ENCODE peak calls at places on chromosomes 6 and 20, in four cellular contexts. One of them, this sample, is unnamed.

GRCh38 chr6:170439366-170440351 is 113.4 kb downstream of the PSMB1 start:
- DNase-seq in GM12878: no peak
- DNase-seq in K562: no peak
- DNase-seq in HepG2: no peak
- DNase-seq in this sample: no peak

GRCh38 chr20:50120935-50121693 is 8.2 kb upstream of the UBE2V1 start:
- DNase-seq in K562: no peak
- DNase-seq in GM12878: no peak
- DNase-seq in HepG2: peak; percentile 84
- DNase-seq in this sample: peak; percentile 70

GRCh38 chr20:16580127-16580526 is 6.9 kb upstream of the KIF16B start:
- DNase-seq in K562: no peak
- DNase-seq in HepG2: no peak
- DNase-seq in GM12878: no peak
- DNase-seq in this sample: no peak

GRCh38 chr6:31723245-31723979 is at the start of gene MPIG6B:
- DNase-seq in K562: no peak
- DNase-seq in HepG2: no peak
- DNase-seq in GM12878: no peak
- DNase-seq in this sample: no peak

GRCh38 chr6:5746392-5747140 is 260.2 kb downstream of the NRN1 start:
- DNase-seq in HepG2: no peak
- DNase-seq in K562: peak; percentile 41
- DNase-seq in GM12878: no peak
- DNase-seq in this sample: peak; percentile 66

GRCh38 chr6:31878761-31879542 is at the start of gene SLC44A4:
- DNase-seq in HepG2: no peak
- DNase-seq in K562: no peak
- DNase-seq in GM12878: no peak
- DNase-seq in this sample: peak; percentile 52

GRCh38 chr20:57881466-57882405 is 171.9 kb upstream of the PMEPA1 start:
- DNase-seq in GM12878: no peak
- DNase-seq in HepG2: no peak
- DNase-seq in K562: no peak
- DNase-seq in this sample: no peak

GRCh38 chr20:46089076-46089337 is 755 bp downstream of the NCOA5 start:
- DNase-seq in GM12878: no peak
- DNase-seq in K562: no peak
- DNase-seq in HepG2: peak; percentile 15
- DNase-seq in this sample: no peak

GRCh38 chr6:148370171-148370570 is 27.5 kb downstream of the SASH1 start:
- DNase-seq in GM12878: no peak
- DNase-seq in HepG2: no peak
- DNase-seq in K562: no peak
- DNase-seq in this sample: no peak

GRCh38 chr6:30006170-30007131 is 54.6 kb upstream of the POLR1H start:
- DNase-seq in HepG2: no peak
- DNase-seq in K562: no peak
- DNase-seq in GM12878: no peak
- DNase-seq in this sample: peak; percentile 32

GRCh38 chr6:73225396-73225795 is at the start of gene KHDC1L:
- DNase-seq in GM12878: no peak
- DNase-seq in HepG2: no peak
- DNase-seq in K562: no peak
- DNase-seq in this sample: no peak

GRCh38 chr6:138692978-138693909 is 80.3 kb upstream of the CCDC28A start:
- DNase-seq in K562: peak; percentile 52
- DNase-seq in GM12878: no peak
- DNase-seq in HepG2: peak; percentile 54
- DNase-seq in this sample: peak; percentile 83

GRCh38 chr6:88730602-88731001 is 232.8 kb downstream of the RNGTT start:
- DNase-seq in GM12878: no peak
- DNase-seq in HepG2: no peak
- DNase-seq in K562: no peak
- DNase-seq in this sample: peak; percentile 32

GRCh38 chr6:134551245-134551960 is 233.5 kb upstream of the SGK1 start:
- DNase-seq in HepG2: no peak
- DNase-seq in GM12878: no peak
- DNase-seq in K562: no peak
- DNase-seq in this sample: no peak

GRCh38 chr6:163284151-163284550 is 130.4 kb upstream of the QKI start:
- DNase-seq in HepG2: no peak
- DNase-seq in K562: no peak
- DNase-seq in GM12878: no peak
- DNase-seq in this sample: no peak

GRCh38 chr20:21512634-21513180 is 1.2 kb downstream of the NKX2-2 start:
- DNase-seq in K562: no peak
- DNase-seq in GM12878: no peak
- DNase-seq in HepG2: no peak
- DNase-seq in this sample: no peak

GRCh38 chr6:45965007-45965406 is 50.7 kb downstream of the CLIC5 start:
- DNase-seq in K562: no peak
- DNase-seq in HepG2: no peak
- DNase-seq in GM12878: no peak
- DNase-seq in this sample: no peak

GRCh38 chr20:49167811-49168507 is 20.2 kb downstream of the STAU1 start:
- DNase-seq in GM12878: no peak
- DNase-seq in K562: no peak
- DNase-seq in HepG2: no peak
- DNase-seq in this sample: no peak

GRCh38 chr6:111623046-111623718 is 17.5 kb upstream of the TRAF3IP2 start:
- DNase-seq in GM12878: no peak
- DNase-seq in HepG2: no peak
- DNase-seq in K562: no peak
- DNase-seq in this sample: no peak

GRCh38 chr6:21722488-21722887 is 128.9 kb downstream of the SOX4 start:
- DNase-seq in GM12878: no peak
- DNase-seq in K562: no peak
- DNase-seq in HepG2: no peak
- DNase-seq in this sample: peak; percentile 59

GRCh38 chr20:537983-538382 is 5.6 kb downstream of the CSNK2A1 start:
- DNase-seq in K562: no peak
- DNase-seq in HepG2: no peak
- DNase-seq in GM12878: no peak
- DNase-seq in this sample: no peak

GRCh38 chr6:89111933-89112332 is 5.9 kb downstream of the SRSF12 start:
- DNase-seq in GM12878: no peak
- DNase-seq in HepG2: no peak
- DNase-seq in K562: no peak
- DNase-seq in this sample: no peak

GRCh38 chr6:3727593-3728108 is 23.9 kb downstream of the PXDC1 start:
- DNase-seq in HepG2: no peak
- DNase-seq in K562: no peak
- DNase-seq in GM12878: no peak
- DNase-seq in this sample: no peak

GRCh38 chr6:167993831-167994230 is 3.6 kb upstream of the KIF25 start:
- DNase-seq in GM12878: no peak
- DNase-seq in HepG2: no peak
- DNase-seq in K562: no peak
- DNase-seq in this sample: no peak

GRCh38 chr20:49821381-49821780 is 8.8 kb downstream of the SLC9A8 start:
- DNase-seq in GM12878: no peak
- DNase-seq in HepG2: no peak
- DNase-seq in K562: no peak
- DNase-seq in this sample: no peak

GRCh38 chr6:151765444-151765886 is 42.0 kb upstream of the ESR1 start:
- DNase-seq in HepG2: peak; percentile 79
- DNase-seq in GM12878: no peak
- DNase-seq in K562: peak; percentile 63
- DNase-seq in this sample: peak; percentile 20

GRCh38 chr6:159758031-159759001 is 3.5 kb upstream of the ACAT2 start:
- DNase-seq in GM12878: no peak
- DNase-seq in K562: peak; percentile 16
- DNase-seq in HepG2: peak; percentile 68
- DNase-seq in this sample: no peak

GRCh38 chr20:18702736-18703135 is 110.8 kb upstream of the SCP2D1 start:
- DNase-seq in GM12878: no peak
- DNase-seq in K562: no peak
- DNase-seq in HepG2: no peak
- DNase-seq in this sample: no peak

GRCh38 chr20:24782801-24783630 is 166.1 kb upstream of the CST7 start:
- DNase-seq in HepG2: peak; percentile 24
- DNase-seq in GM12878: no peak
- DNase-seq in K562: peak; percentile 12
- DNase-seq in this sample: peak; percentile 45

GRCh38 chr6:151763938-151764680 is 43.4 kb upstream of the ESR1 start:
- DNase-seq in GM12878: no peak
- DNase-seq in HepG2: peak; percentile 46
- DNase-seq in K562: peak; percentile 60
- DNase-seq in this sample: peak; percentile 97

GRCh38 chr6:6560909-6561308 is 27.6 kb upstream of the LY86 start:
- DNase-seq in GM12878: no peak
- DNase-seq in HepG2: no peak
- DNase-seq in K562: no peak
- DNase-seq in this sample: no peak

GRCh38 chr6:72950114-72950860 is 275.0 kb downstream of the KHDC1L start:
- DNase-seq in GM12878: no peak
- DNase-seq in K562: no peak
- DNase-seq in HepG2: peak; percentile 31
- DNase-seq in this sample: no peak

GRCh38 chr20:19690462-19690861 is 67.6 kb upstream of the RIN2 start:
- DNase-seq in HepG2: no peak
- DNase-seq in GM12878: no peak
- DNase-seq in K562: no peak
- DNase-seq in this sample: no peak

DNA sequence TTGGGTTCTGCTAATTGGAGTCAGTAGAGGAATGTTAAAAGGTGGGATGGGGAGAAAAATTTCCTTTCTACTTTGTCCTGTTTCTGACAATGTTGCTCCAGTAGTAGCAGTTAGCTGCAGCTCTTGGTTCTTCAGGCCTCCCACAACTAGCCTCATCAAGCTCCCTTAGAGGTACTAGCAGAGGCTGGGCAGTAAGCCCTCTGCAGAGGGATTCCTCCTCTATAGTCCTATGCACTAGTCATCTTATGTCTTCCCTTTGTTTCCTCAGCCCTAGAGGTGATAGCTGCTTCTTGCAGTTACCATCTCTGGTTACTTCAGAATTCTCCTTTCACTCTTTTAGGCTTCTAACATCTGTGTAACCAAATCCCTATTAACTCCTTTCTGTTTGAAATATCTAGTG is 99.8 kb downstream of the FILIP1 start:
- DNase-seq in GM12878: no peak
- DNase-seq in K562: no peak
- DNase-seq in HepG2: no peak
- DNase-seq in this sample: no peak
- TF ChIP-seq CBFB in GM12878: no peak
- TF ChIP-seq CBFB in K562: no peak
- TF ChIP-seq CBFB in HepG2: no peak
- TF ChIP-seq CBFB in this sample: no peak

GRCh38 chr6:137001977-137002302 is 42.8 kb downstream of the IL20RA start:
- DNase-seq in HepG2: no peak
- DNase-seq in K562: no peak
- DNase-seq in GM12878: no peak
- DNase-seq in this sample: no peak

GRCh38 chr6:137005073-137005472 is 39.7 kb downstream of the IL20RA start:
- DNase-seq in GM12878: no peak
- DNase-seq in HepG2: no peak
- DNase-seq in K562: no peak
- DNase-seq in this sample: no peak

GRCh38 chr6:137000825-137001224 is 43.9 kb downstream of the IL20RA start:
- DNase-seq in GM12878: no peak
- DNase-seq in K562: no peak
- DNase-seq in HepG2: no peak
- DNase-seq in this sample: no peak

GRCh38 chr6:137002505-137002904 is 42.3 kb downstream of the IL20RA start:
- DNase-seq in GM12878: no peak
- DNase-seq in HepG2: no peak
- DNase-seq in K562: no peak
- DNase-seq in this sample: no peak

DNA sequence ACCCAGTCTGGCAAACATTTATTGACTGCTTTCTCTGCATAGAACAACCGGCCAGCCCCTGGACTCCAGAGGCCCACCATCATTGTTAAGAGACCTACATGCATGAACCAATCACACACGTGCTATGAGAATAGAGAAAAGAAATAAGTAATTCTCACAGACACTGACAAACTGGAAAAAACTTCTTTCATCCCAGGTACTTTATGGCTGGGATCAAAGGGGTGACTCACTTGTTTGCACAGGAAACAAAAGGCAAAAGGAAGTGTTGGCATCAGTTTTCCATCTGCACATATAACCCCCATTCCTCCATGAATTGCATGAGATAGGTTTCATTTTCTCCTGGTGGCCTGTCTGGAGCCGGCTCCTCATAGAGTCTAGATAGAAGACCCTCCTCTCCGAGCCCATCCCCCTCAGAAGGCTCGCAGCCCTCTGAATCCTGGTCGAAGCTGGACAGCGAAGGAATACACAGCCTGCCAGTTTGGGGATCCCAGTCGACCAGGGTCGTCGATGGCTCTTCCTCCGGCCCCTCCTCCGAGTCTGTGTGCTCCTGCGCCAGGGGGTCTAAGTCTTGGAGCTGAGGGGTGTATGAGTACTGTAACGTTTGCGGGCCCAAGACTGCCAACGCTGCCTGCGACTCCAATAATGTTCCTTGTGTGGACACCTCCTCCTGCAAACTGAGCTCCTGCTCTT is 43.3 kb downstream of the IL20RA start:
- DNase-seq in GM12878: no peak
- DNase-seq in HepG2: peak; percentile 85
- DNase-seq in K562: no peak
- DNase-seq in this sample: peak; percentile 26
- TF ChIP-seq CBFB in GM12878: no peak
- TF ChIP-seq CBFB in HepG2: no peak
- TF ChIP-seq CBFB in K562: no peak
- TF ChIP-seq CBFB in this sample: no peak

GRCh38 chr6:16540804-16541752 is 220.2 kb downstream of the ATXN1 start:
- DNase-seq in GM12878: no peak
- DNase-seq in HepG2: no peak
- DNase-seq in K562: no peak
- DNase-seq in this sample: no peak
- TF ChIP-seq CBFB in GM12878: no peak
- TF ChIP-seq CBFB in HepG2: no peak
- TF ChIP-seq CBFB in K562: no peak
- TF ChIP-seq CBFB in this sample: no peak

GRCh38 chr6:36636687-36637418 is 41.7 kb upstream of the CDKN1A start:
- DNase-seq in HepG2: no peak
- DNase-seq in GM12878: no peak
- DNase-seq in K562: no peak
- DNase-seq in this sample: no peak
- TF ChIP-seq CBFB in HepG2: no peak
- TF ChIP-seq CBFB in GM12878: no peak
- TF ChIP-seq CBFB in K562: no peak
- TF ChIP-seq CBFB in this sample: no peak

GRCh38 chr20:12535316-12535715 is 473.5 kb upstream of the SPTLC3 start:
- DNase-seq in K562: no peak
- DNase-seq in HepG2: no peak
- DNase-seq in GM12878: no peak
- DNase-seq in this sample: no peak
- TF ChIP-seq CBFB in K562: no peak
- TF ChIP-seq CBFB in HepG2: no peak
- TF ChIP-seq CBFB in GM12878: no peak
- TF ChIP-seq CBFB in this sample: no peak

This sample was measured in WTC11.